ENCODE peak calls at places on chromosomes 1 and 21, in seven cellular contexts. T is astrocyte of the spinal cord, M is hepatocyte, Y is Karpas-422, N is astrocyte of the cerebellum, G is transverse colon, R is HAP-1. U is an unnamed sample.

GRCh38 chr21:28235169-28235892 is 757.3 kb downstream of the LTN1 start:
- DNase-seq in G (no peak), T (no peak), Y (peak; percentile 40), R (no peak), N (no peak), M (no peak), U (no peak)

GRCh38 chr1:229645296-229646050 is 19.4 kb downstream of the URB2 start:
- DNase-seq in M (no peak), T (no peak), R (no peak), G (no peak), Y (no peak), N (no peak), U (no peak)

GRCh38 chr1:61011514-61012263 is 70.7 kb upstream of the NFIA start:
- DNase-seq in R (no peak), T (no peak), G (no peak), M (no peak), Y (no peak), N (no peak), U (no peak)

GRCh38 chr1:190597361-190597760 is 119.7 kb upstream of the BRINP3 start:
- DNase-seq in N (no peak), R (no peak), M (peak; percentile 53), Y (no peak), T (no peak), G (no peak), U (no peak)

GRCh38 chr1:215835951-215836350 is 268.8 kb downstream of the KCTD3 start:
- DNase-seq in Y (no peak), T (peak; percentile 17), G (no peak), M (no peak), N (no peak), R (no peak), U (peak; percentile 63)

GRCh38 chr21:40315647-40316046 is 448.4 kb downstream of the PCP4 start:
- DNase-seq in R (no peak), M (no peak), G (no peak), Y (no peak), T (no peak), N (no peak), U (no peak)

GRCh38 chr1:16073490-16074104 is at the start of gene FAM131C:
- DNase-seq in G (peak; percentile 60), Y (peak; percentile 71), R (peak; percentile 56), T (no peak), M (peak; percentile 78), N (no peak), U (no peak)

GRCh38 chr1:30756206-30756544 is 1.4 kb downstream of the LAPTM5 start:
- DNase-seq in Y (no peak), N (no peak), M (no peak), G (no peak), R (no peak), T (no peak), U (no peak)

GRCh38 chr1:175749075-175749474 is 5.7 kb upstream of the TNR start:
- DNase-seq in G (no peak), M (no peak), Y (no peak), T (no peak), N (no peak), R (no peak), U (no peak)

GRCh38 chr1:2322065-2322571 is 69.2 kb downstream of the MORN1 start:
- DNase-seq in Y (no peak), M (peak; percentile 93), G (peak; percentile 60), T (peak; percentile 95), N (peak; percentile 93), R (peak; percentile 37), U (peak; percentile 51)

GRCh38 chr1:54167422-54168139 is 14.8 kb upstream of the CDCP2 start:
- DNase-seq in N (no peak), Y (no peak), T (peak; percentile 18), R (no peak), M (no peak), G (no peak), U (no peak)

GRCh38 chr1:161506336-161507223 is 1.3 kb downstream of the FCGR2A start:
- DNase-seq in N (no peak), M (peak; percentile 37), Y (no peak), R (no peak), G (no peak), T (no peak), U (no peak)

GRCh38 chr1:163761898-163762297 is 440.1 kb downstream of the NUF2 start:
- DNase-seq in R (no peak), G (no peak), N (no peak), Y (no peak), M (no peak), T (no peak), U (no peak)

GRCh38 chr1:72177711-72178110 is 104.6 kb downstream of the NEGR1 start:
- DNase-seq in T (peak; percentile 45), G (no peak), Y (no peak), N (no peak), R (no peak), M (no peak), U (no peak)

GRCh38 chr1:224317383-224318045 is 12.5 kb downstream of the NVL start:
- DNase-seq in T (no peak), M (no peak), Y (no peak), R (peak; percentile 32), G (no peak), N (no peak), U (no peak)

GRCh38 chr1:32859915-32860314 is 10.8 kb downstream of the FNDC5 start:
- DNase-seq in T (no peak), M (no peak), Y (no peak), R (no peak), G (no peak), N (no peak), U (no peak)

GRCh38 chr1:109392037-109392787 is 5.5 kb downstream of the SORT1 start:
- DNase-seq in G (no peak), N (no peak), M (no peak), Y (no peak), R (no peak), T (no peak), U (no peak)

GRCh38 chr1:156534424-156535060 is 34.0 kb upstream of the MEF2D start:
- DNase-seq in N (no peak), G (peak; percentile 1), Y (no peak), M (no peak), R (no peak), T (no peak), U (no peak)

GRCh38 chr1:41483960-41484844 is at the start of gene EDN2:
- DNase-seq in Y (peak; percentile 67), M (no peak), R (no peak), N (no peak), G (peak; percentile 89), T (no peak), U (no peak)

GRCh38 chr1:8283058-8283884 is 34.6 kb upstream of the SLC45A1 start:
- DNase-seq in G (peak; percentile 48), R (no peak), N (no peak), M (no peak), Y (peak; percentile 45), T (no peak), U (no peak)

GRCh38 chr1:36814774-36815173 is 219.5 kb downstream of the GRIK3 start:
- DNase-seq in T (no peak), N (no peak), Y (no peak), M (no peak), G (no peak), R (no peak), U (no peak)

DNA sequence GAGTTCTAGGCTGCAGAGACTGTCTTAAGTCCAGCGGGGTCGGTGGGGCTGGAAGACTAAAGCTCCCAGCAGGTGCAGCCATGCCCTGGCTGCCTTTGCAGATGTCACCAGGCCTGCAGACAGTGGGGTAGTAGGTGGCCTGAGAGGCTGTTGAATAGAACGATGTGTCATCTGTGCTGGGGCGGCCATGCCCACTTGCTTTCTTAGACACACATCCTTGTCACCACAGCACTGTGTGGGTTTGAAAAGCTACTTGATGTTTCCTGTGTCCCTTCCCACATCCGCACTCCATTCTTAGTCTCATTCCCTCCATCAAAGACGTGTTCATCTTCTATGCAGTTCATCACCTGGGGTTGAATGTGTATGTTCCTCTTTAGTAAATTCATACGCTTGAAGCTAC is 184.5 kb upstream of the TMEM51 start:
- DNase-seq in G (no peak), T (no peak), M (no peak), N (no peak), R (no peak), Y (no peak), U (no peak)
- H3K4me3 ChIP-seq in G (no peak overlapping the region), T (no peak overlapping the region), M (no peak overlapping the region), N (no peak overlapping the region), R (no peak overlapping the region), Y (no peak overlapping the region), U (no peak overlapping the region)

GRCh38 chr1:169457443-169457842 is 28.3 kb downstream of the SLC19A2 start:
- DNase-seq in M (no peak), Y (no peak), N (no peak), T (no peak), G (no peak), R (no peak), U (no peak)

GRCh38 chr1:169462385-169462784 is 23.4 kb downstream of the SLC19A2 start:
- DNase-seq in N (no peak), R (no peak), G (no peak), M (no peak), T (no peak), Y (no peak), U (no peak)

GRCh38 chr1:169461390-169462001 is 24.2 kb downstream of the SLC19A2 start:
- DNase-seq in T (no peak), G (no peak), Y (no peak), N (no peak), M (no peak), R (no peak), U (no peak)

GRCh38 chr1:169456029-169456428 is 28.8 kb upstream of the CCDC181 start:
- DNase-seq in Y (no peak), R (no peak), N (no peak), G (no peak), M (no peak), T (no peak), U (no peak)

GRCh38 chr1:169460193-169460833 is 25.4 kb downstream of the SLC19A2 start:
- DNase-seq in G (no peak), M (no peak), R (no peak), Y (no peak), T (peak; percentile 66), N (no peak), U (no peak)
- H3K4me3 ChIP-seq in G (no peak overlapping the region), M (no peak overlapping the region), R (no peak overlapping the region), Y (no peak overlapping the region), T (peak overlapping the region; percentile 41), N (peak overlapping the region; percentile 21), U (peak overlapping the region; percentile 28)

GRCh38 chr1:67713071-67713806 is 28.2 kb downstream of the GADD45A start:
- DNase-seq in M (peak; percentile 67), N (peak; percentile 81), G (peak; percentile 70), Y (no peak), R (peak; percentile 62), T (peak; percentile 91), U (peak; percentile 57)

GRCh38 chr1:67708606-67709005 is 23.6 kb downstream of the GADD45A start:
- DNase-seq in T (no peak), R (no peak), N (no peak), M (no peak), Y (no peak), G (peak; percentile 60), U (no peak)

GRCh38 chr1:67711850-67712202 is 26.8 kb downstream of the GADD45A start:
- DNase-seq in T (no peak), N (no peak), G (no peak), M (no peak), Y (no peak), R (no peak), U (no peak)

GRCh38 chr1:67710417-67710816 is 25.4 kb downstream of the GADD45A start:
- DNase-seq in M (no peak), N (no peak), R (no peak), G (no peak), T (peak; percentile 81), Y (no peak), U (peak; percentile 46)

GRCh38 chr1:67711150-67711849 is 26.3 kb downstream of the GADD45A start:
- DNase-seq in R (no peak), G (no peak), Y (no peak), M (no peak), T (no peak), N (no peak), U (no peak)
- H3K4me3 ChIP-seq in R (no peak overlapping the region), G (no peak overlapping the region), Y (no peak overlapping the region), M (no peak overlapping the region), T (no peak overlapping the region), N (no peak overlapping the region), U (no peak overlapping the region)

GRCh38 chr1:153533689-153534201 is 2.0 kb downstream of the S100A6 start:
- DNase-seq in M (peak; percentile 72), R (no peak), N (peak; percentile 47), T (peak; percentile 87), Y (no peak), G (peak; percentile 54), U (peak; percentile 84)
- H3K4me3 ChIP-seq in M (no peak overlapping the region), R (no peak overlapping the region), N (peak overlapping the region; percentile 82), T (peak overlapping the region; percentile 59), Y (no peak overlapping the region), G (peak overlapping the region; percentile 77), U (peak overlapping the region; percentile 74)